ENCODE peak calls at places on chromosomes 1 and 21, in ten cellular contexts. Q, F, N, M, D, Z, A, L, J and S are unnamed samples.

GRCh38 chr1:155871390-155871789 is 12.0 kb downstream of the SYT11 start:
- DNase-seq in Q (no peak), F (no peak), N (no peak), M (no peak), D (no peak), Z (no peak), A (peak), L (no peak), J (no peak), S (peak)

GRCh38 chr1:224182057-224182865 is 779 bp upstream of the DEGS1 start:
- DNase-seq in Q (peak), F (no peak), N (peak), M (no peak), D (peak), Z (peak), A (no peak), L (peak), J (peak), S (peak)

GRCh38 chr1:228528612-228529011 is 41.4 kb downstream of the RNF187 start:
- DNase-seq in Q (no peak), F (no peak), N (no peak), M (no peak), D (no peak), Z (no peak), A (no peak), L (no peak), J (no peak), S (no peak)

GRCh38 chr1:65694126-65694525 is 98.6 kb upstream of the PDE4B start:
- DNase-seq in Q (no peak), F (no peak), N (no peak), M (no peak), D (no peak), Z (no peak), A (no peak), L (no peak), J (no peak), S (peak)

GRCh38 chr1:214514032-214514818 is 37.2 kb downstream of the PTPN14 start:
- DNase-seq in Q (no peak), F (no peak), N (no peak), M (peak), D (no peak), Z (no peak), A (peak), L (no peak), J (no peak), S (no peak)

GRCh38 chr1:204872262-204872881 is 1.7 kb downstream of the NFASC start:
- DNase-seq in Q (no peak), F (no peak), N (no peak), M (no peak), D (no peak), Z (no peak), A (no peak), L (no peak), J (no peak), S (no peak)

GRCh38 chr21:37769656-37770055 is 146.6 kb downstream of the KCNJ6 start:
- DNase-seq in Q (no peak), F (no peak), N (no peak), M (no peak), D (no peak), Z (no peak), A (no peak), L (no peak), J (no peak), S (no peak)

GRCh38 chr1:28915036-28915895 is 897 bp downstream of the EPB41 start:
- DNase-seq in Q (peak), F (peak), N (peak), M (no peak), D (peak), Z (peak), A (peak), L (peak), J (peak), S (peak)

GRCh38 chr1:237841485-237841884 is 49.2 kb downstream of the ZP4 start:
- DNase-seq in Q (no peak), F (no peak), N (no peak), M (no peak), D (no peak), Z (no peak), A (no peak), L (no peak), J (no peak), S (no peak)

GRCh38 chr1:209086486-209087192 is 496.9 kb upstream of the CAMK1G start:
- DNase-seq in Q (no peak), F (no peak), N (no peak), M (no peak), D (no peak), Z (no peak), A (no peak), L (no peak), J (peak), S (no peak)

GRCh38 chr1:236515443-236515958 is 8.3 kb upstream of the LGALS8 start:
- DNase-seq in Q (no peak), F (no peak), N (no peak), M (no peak), D (no peak), Z (no peak), A (no peak), L (no peak), J (no peak), S (no peak)

GRCh38 chr1:155236451-155236850 is 18.8 kb downstream of the ENTREP3 start:
- DNase-seq in Q (no peak), F (no peak), N (no peak), M (no peak), D (no peak), Z (no peak), A (no peak), L (no peak), J (no peak), S (no peak)

GRCh38 chr1:180353930-180354329 is 123.9 kb downstream of the LHX4 start:
- DNase-seq in Q (no peak), F (no peak), N (no peak), M (no peak), D (no peak), Z (no peak), A (no peak), L (no peak), J (no peak), S (no peak)

GRCh38 chr1:41108696-41109284 is 87.3 kb upstream of the SLFNL1 start:
- DNase-seq in Q (no peak), F (no peak), N (no peak), M (peak), D (no peak), Z (no peak), A (peak), L (no peak), J (no peak), S (peak)

GRCh38 chr1:38003261-38004250 is 1.8 kb downstream of the FHL3 start:
- DNase-seq in Q (no peak), F (no peak), N (no peak), M (no peak), D (no peak), Z (no peak), A (peak), L (no peak), J (no peak), S (no peak)

GRCh38 chr1:203381151-203381751 is 30.3 kb upstream of the FMOD start:
- DNase-seq in Q (no peak), F (no peak), N (peak), M (no peak), D (no peak), Z (no peak), A (no peak), L (no peak), J (no peak), S (no peak)

GRCh38 chr1:241356519-241357365 is at the start of gene RGS7:
- DNase-seq in Q (no peak), F (no peak), N (peak), M (peak), D (peak), Z (peak), A (peak), L (peak), J (no peak), S (peak)

GRCh38 chr1:50605186-50605875 is 182.1 kb upstream of the DMRTA2 start:
- DNase-seq in Q (no peak), F (no peak), N (no peak), M (peak), D (no peak), Z (no peak), A (peak), L (peak), J (no peak), S (peak)

GRCh38 chr1:233025566-233025965 is 75.2 kb downstream of the NTPCR start:
- DNase-seq in Q (no peak), F (no peak), N (no peak), M (no peak), D (no peak), Z (no peak), A (peak), L (peak), J (no peak), S (peak)